ENCODE peak calls at places on chromosomes 11 and 22, in nine cellular contexts. T is uterus, Z is GM10248, R is Calu3, Y is mucosa of descending colon, G is fibroblast of lung, M is PC-9, W is endothelial cell, C is heart right ventricle. V is an unnamed sample.

GRCh38 chr11:7098235-7098832 is 9.5 kb downstream of the RBMXL2 start:
- DNase-seq in T (no peak), Z (peak), R (peak), Y (peak), G (peak), M (no peak), W (peak), C (no peak), V (no peak)

GRCh38 chr22:44181033-44181911 is 547 bp downstream of the PARVG start:
- DNase-seq in T (no peak), Z (peak), R (no peak), Y (peak), G (peak), M (no peak), W (no peak), C (peak), V (peak)

GRCh38 chr22:35839811-35840739 is 122.4 kb downstream of the APOL5 start:
- DNase-seq in T (peak), Z (no peak), R (peak), Y (peak), G (peak), M (peak), W (peak), C (peak), V (no peak)

GRCh38 chr22:47625013-47625385 is 862.5 kb downstream of the TBC1D22A start:
- DNase-seq in T (no peak), Z (no peak), R (no peak), Y (no peak), G (no peak), M (no peak), W (no peak), C (no peak), V (no peak)

GRCh38 chr22:39092111-39092867 is 4.8 kb upstream of the APOBEC3H start:
- DNase-seq in T (no peak), Z (no peak), R (no peak), Y (no peak), G (no peak), M (no peak), W (no peak), C (no peak), V (no peak)

GRCh38 chr11:16226245-16226644 is 130.1 kb downstream of the SOX6 start:
- DNase-seq in T (peak), Z (no peak), R (peak), Y (peak), G (peak), M (peak), W (no peak), C (peak), V (no peak)

GRCh38 chr22:50702821-50703725 is 30.4 kb downstream of the SHANK3 start:
- DNase-seq in T (no peak), Z (no peak), R (no peak), Y (no peak), G (no peak), M (no peak), W (no peak), C (peak), V (no peak)

GRCh38 chr22:50595189-50595588 is 5.4 kb upstream of the MAPK8IP2 start:
- DNase-seq in T (no peak), Z (no peak), R (no peak), Y (no peak), G (no peak), M (no peak), W (no peak), C (no peak), V (no peak)

GRCh38 chr22:29146101-29146560 is 59.6 kb upstream of the EMID1 start:
- DNase-seq in T (no peak), Z (no peak), R (no peak), Y (no peak), G (no peak), M (no peak), W (no peak), C (no peak), V (no peak)

GRCh38 chr11:29432719-29433325 is 584.0 kb downstream of the KCNA4 start:
- DNase-seq in T (no peak), Z (peak), R (peak), Y (no peak), G (no peak), M (no peak), W (no peak), C (no peak), V (no peak)

GRCh38 chr22:37930952-37931440 is 22.4 kb downstream of the C22orf23 start:
- DNase-seq in T (no peak), Z (no peak), R (no peak), Y (no peak), G (no peak), M (no peak), W (no peak), C (no peak), V (no peak)

GRCh38 chr11:129041611-129042018 is 98.9 kb upstream of the TP53AIP1 start:
- DNase-seq in T (no peak), Z (no peak), R (no peak), Y (no peak), G (peak), M (no peak), W (no peak), C (no peak), V (no peak)

GRCh38 chr11:86919557-86920210 is 35.5 kb downstream of the FZD4 start:
- DNase-seq in T (no peak), Z (peak), R (no peak), Y (peak), G (peak), M (peak), W (peak), C (no peak), V (no peak)

GRCh38 chr11:16587670-16588069 is 150.8 kb upstream of the C11orf58 start:
- DNase-seq in T (no peak), Z (no peak), R (no peak), Y (no peak), G (no peak), M (no peak), W (no peak), C (no peak), V (no peak)

GRCh38 chr22:38674888-38675287 is 6.9 kb upstream of the TOMM22 start:
- DNase-seq in T (no peak), Z (no peak), R (no peak), Y (no peak), G (no peak), M (no peak), W (no peak), C (no peak), V (no peak)

GRCh38 chr22:43343262-43343988 is at the start of gene SCUBE1:
- DNase-seq in T (no peak), Z (peak), R (peak), Y (peak), G (peak), M (peak), W (peak), C (peak), V (peak)

DNA sequence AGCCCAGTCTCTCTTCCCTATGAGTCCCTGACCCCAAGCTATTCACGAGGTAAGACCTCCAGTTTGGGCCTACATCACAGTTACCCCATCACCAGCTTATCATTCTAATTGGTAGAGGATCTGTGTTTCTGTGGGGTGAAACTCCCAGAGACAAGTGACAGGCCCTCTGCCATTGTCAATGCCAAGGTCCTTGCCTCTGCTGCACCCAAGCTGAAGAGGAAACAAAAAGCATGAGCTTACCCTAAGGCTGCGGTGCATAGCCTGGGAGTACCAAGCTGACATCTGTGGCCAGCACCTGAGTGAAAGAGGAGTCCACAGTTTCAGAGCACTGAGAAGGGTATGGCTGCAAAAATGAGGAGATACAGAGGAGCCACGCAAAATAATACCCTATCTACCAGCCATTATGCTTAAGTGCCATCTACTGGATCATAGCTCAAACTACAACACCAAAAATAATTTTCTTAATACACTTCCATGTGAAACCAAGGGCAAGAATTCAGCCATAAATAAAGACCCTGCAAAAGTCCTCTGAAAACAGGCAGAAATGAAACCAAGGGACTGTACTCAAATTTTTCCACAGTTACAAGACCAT is 62.3 kb upstream of the ANO5 start:
- DNase-seq in T (no peak), Z (no peak), R (no peak), Y (no peak), G (no peak), M (no peak), W (no peak), C (no peak), V (no peak)
- TF ChIP-seq CTCF in T (no peak), Z (peak), R (peak), Y (no peak), G (no peak), M (peak), W (peak), C (peak), V (no peak)

GRCh38 chr11:115214644-115215305 is 289.4 kb downstream of the CADM1 start:
- DNase-seq in T (no peak), Z (no peak), R (no peak), Y (no peak), G (no peak), M (no peak), W (no peak), C (no peak), V (no peak)

GRCh38 chr11:115213007-115213406 is 291.2 kb downstream of the CADM1 start:
- DNase-seq in T (no peak), Z (no peak), R (no peak), Y (no peak), G (no peak), M (no peak), W (no peak), C (no peak), V (no peak)

GRCh38 chr11:115217726-115218311 is 286.4 kb downstream of the CADM1 start:
- DNase-seq in T (no peak), Z (no peak), R (no peak), Y (no peak), G (peak), M (no peak), W (no peak), C (no peak), V (no peak)

GRCh38 chr11:115219378-115219777 is 284.8 kb downstream of the CADM1 start:
- DNase-seq in T (no peak), Z (no peak), R (no peak), Y (no peak), G (no peak), M (no peak), W (no peak), C (no peak), V (no peak)

GRCh38 chr11:115215694-115216615 is 288.3 kb downstream of the CADM1 start:
- DNase-seq in T (no peak), Z (no peak), R (no peak), Y (no peak), G (no peak), M (no peak), W (peak), C (no peak), V (no peak)
- TF ChIP-seq CTCF in T (no peak), Z (peak), R (no peak), Y (no peak), G (peak), M (peak), W (peak), C (peak), V (no peak)

DNA sequence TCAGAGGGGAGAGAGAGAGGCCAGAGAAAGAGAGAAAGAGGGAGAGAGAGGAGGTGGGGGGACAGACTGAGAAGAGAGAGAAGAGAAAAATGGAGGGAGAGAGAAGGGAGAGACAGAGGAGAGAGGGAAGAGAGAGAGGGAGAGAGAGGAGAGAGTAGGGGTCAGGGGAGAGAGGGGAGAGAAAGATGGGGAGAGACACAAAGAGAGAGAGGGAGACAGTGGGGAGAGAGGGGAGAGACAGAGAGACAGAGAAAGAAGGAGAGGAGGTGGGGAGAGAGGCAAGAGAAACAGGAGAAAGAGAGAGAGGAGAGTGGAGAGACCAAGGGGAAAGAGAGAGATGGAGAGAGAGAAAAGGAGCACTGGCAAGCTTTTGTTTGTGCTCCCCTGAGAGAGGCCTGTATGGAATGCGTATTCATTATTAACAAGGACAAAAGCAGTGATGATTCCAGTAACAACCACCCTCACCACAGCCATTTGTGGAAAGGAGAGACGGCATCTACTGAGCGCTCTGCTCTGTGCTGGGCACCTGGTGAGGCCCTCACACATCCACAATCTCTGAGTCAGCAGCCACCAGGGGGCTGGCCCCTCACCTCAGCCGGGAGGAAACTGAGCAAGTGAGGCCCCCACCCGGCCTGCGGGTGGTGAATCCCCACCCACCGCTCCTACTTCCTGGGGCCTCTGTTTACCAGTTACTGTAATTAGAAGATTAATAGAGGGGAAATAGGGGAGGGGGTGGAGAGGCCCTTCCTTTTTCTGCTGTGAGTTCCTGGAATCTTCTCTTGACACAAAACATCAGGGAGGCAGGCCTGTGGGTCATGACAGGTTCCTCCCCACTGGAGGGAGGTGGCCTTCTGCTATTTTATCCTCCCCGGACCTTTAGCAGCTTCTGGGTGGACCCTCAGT is 14.7 kb upstream of the MIAT start:
- DNase-seq in T (no peak), Z (peak), R (no peak), Y (peak), G (peak), M (no peak), W (peak), C (peak), V (no peak)
- TF ChIP-seq CTCF in T (no peak), Z (peak), R (no peak), Y (no peak), G (no peak), M (no peak), W (no peak), C (peak), V (no peak)

GRCh38 chr11:34840736-34841386 is 75.3 kb downstream of the APIP start:
- DNase-seq in T (no peak), Z (peak), R (peak), Y (peak), G (peak), M (no peak), W (no peak), C (no peak), V (no peak)
- TF ChIP-seq CTCF in T (no peak), Z (peak), R (peak), Y (no peak), G (peak), M (peak), W (peak), C (peak), V (no peak)

GRCh38 chr22:41248314-41248713 is 7.6 kb upstream of the CHADL start:
- DNase-seq in T (no peak), Z (no peak), R (no peak), Y (no peak), G (no peak), M (no peak), W (no peak), C (no peak), V (no peak)
- TF ChIP-seq CTCF in T (no peak), Z (no peak), R (no peak), Y (no peak), G (no peak), M (no peak), W (no peak), C (no peak), V (no peak)

DNA sequence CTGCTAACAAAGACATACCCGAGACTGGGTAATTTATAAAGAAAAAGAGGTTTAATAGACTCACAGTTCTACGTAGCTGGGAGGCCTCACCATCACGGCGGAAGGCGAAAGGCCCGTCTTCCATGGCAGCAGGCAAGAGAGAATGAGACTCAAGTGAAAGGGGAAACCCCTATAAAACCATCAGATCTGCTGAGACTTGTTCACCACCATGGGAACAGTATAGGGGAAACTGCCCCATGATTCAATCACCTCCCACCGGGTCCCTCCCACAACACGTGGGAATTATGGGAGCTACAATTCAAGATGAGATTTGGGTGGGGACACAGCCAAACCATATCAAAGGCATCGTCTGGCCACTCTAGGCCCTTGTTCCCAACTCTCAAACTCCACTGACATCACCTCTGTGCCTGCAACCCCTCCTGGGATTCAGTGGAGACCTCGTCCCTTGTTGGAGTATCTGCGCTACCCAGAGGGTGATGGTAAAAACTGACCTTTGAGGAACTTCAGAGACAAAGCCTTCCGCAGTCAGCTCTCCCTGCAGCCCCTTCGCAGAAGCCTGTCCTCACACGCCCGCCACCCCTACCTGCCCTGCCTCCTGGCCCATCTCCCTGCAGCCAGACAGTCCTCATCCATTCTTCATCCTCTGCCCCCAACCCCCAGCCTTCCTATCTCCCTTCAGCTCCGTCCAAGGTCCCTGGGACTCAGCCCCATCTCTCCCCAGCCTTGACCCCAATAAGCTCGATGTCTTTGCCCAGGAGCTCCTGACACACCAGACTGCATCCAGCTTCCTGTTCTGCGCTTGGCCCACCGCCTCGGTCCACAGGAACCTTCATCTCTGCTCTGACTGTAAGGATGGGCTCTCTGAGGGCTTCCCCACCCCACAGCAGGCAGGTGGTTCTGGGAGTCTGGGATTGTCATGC is 15.8 kb downstream of the CCND1 start:
- DNase-seq in T (no peak), Z (no peak), R (no peak), Y (no peak), G (no peak), M (no peak), W (no peak), C (no peak), V (no peak)
- TF ChIP-seq CTCF in T (no peak), Z (no peak), R (no peak), Y (no peak), G (no peak), M (no peak), W (no peak), C (no peak), V (no peak)

DNA sequence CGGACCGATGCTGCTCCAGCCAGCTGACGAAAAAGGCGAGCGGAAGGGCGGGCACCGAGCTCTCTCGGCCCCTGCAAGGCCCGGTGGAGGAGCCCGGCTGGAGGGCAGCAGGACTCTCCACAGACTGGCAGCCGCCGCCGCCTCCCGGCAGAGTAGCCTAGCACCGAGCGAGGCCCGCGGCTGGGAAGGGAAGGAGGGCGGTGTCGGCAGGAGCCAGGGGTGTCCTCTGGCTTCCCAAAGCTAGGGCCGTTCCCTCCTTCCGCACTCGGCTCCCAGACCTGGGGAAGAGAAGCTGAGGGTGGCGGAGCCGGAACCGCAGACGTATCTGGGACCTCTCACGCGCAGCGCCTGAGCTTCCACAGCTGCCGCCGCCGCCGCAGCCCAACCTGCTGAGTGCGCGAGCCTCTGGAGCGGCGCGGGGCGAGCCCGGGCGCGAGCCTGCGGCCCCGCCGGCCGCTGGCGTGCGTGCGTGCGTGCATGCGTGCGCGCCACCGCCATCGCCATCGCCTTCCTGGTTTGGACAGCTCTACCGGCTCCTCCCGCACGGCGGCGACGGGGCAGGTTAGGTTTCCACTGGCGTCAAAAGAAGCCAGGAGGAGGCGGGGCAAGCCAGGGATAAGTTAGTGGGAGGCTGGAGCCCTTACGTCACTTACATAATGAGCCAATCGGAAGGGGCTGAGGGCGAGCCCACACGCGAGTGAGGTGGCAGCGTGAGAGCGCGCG is at the start of gene RAB6A:
- DNase-seq in T (peak), Z (peak), R (peak), Y (peak), G (peak), M (peak), W (peak), C (peak), V (peak)
- TF ChIP-seq CTCF in T (peak), Z (peak), R (no peak), Y (peak), G (peak), M (peak), W (no peak), C (peak), V (no peak)

GRCh38 chr11:102730036-102730815 is 5.5 kb upstream of the MMP8 start:
- DNase-seq in T (no peak), Z (no peak), R (no peak), Y (no peak), G (peak), M (no peak), W (no peak), C (no peak), V (no peak)
- TF ChIP-seq CTCF in T (no peak), Z (no peak), R (no peak), Y (no peak), G (no peak), M (no peak), W (no peak), C (no peak), V (no peak)